ENCODE peak calls at places on chromosomes 13 and 19, in seven cellular contexts. K, I, F, H, M, Y and E are unnamed samples.
A peak's percentile ranks its signal among the peaks of the same experiment; 100 is the strongest.

GRCh38 chr13:31638577-31638976 is 100.7 kb upstream of the RXFP2 start:
- DNase-seq in F (no peak), Y (no peak), M (no peak), I (no peak), K (no peak), H (no peak), E (no peak)

GRCh38 chr19:7348587-7349230 is at the start of gene ARHGEF18:
- DNase-seq in I (no peak), M (no peak), Y (no peak), K (peak; percentile 59), F (no peak), H (no peak), E (no peak)

GRCh38 chr19:33906578-33907335 is 110.1 kb downstream of the KCTD15 start:
- DNase-seq in Y (peak; percentile 28), K (no peak), F (no peak), I (peak; percentile 74), H (peak; percentile 58), M (peak; percentile 6), E (no peak)

GRCh38 chr13:23609414-23610186 is 39.4 kb downstream of the TNFRSF19 start:
- DNase-seq in Y (no peak), F (peak; percentile 53), H (no peak), K (no peak), M (no peak), I (no peak), E (no peak)

GRCh38 chr13:103349664-103350063 is 283.4 kb upstream of the SLC10A2 start:
- DNase-seq in M (no peak), I (no peak), K (no peak), Y (no peak), H (no peak), F (no peak), E (no peak)

GRCh38 chr13:113021391-113021790 is 52.4 kb downstream of the MCF2L start:
- DNase-seq in M (no peak), H (no peak), K (no peak), F (no peak), Y (no peak), I (no peak), E (no peak)

GRCh38 chr13:97352815-97353214 is 81.2 kb upstream of the RAP2A start:
- DNase-seq in I (no peak), H (no peak), M (no peak), K (no peak), Y (no peak), F (no peak), E (no peak)

GRCh38 chr13:109628251-109628699 is 158.1 kb downstream of the IRS2 start:
- DNase-seq in K (no peak), F (no peak), H (no peak), M (no peak), Y (no peak), I (no peak), E (no peak)

GRCh38 chr13:22517544-22517943 is 663.2 kb upstream of the SGCG start:
- DNase-seq in K (no peak), M (no peak), H (peak; percentile 28), I (peak; percentile 35), F (no peak), Y (peak; percentile 27), E (no peak)

GRCh38 chr19:58562126-58563033 is 4.0 kb upstream of the UBE2M start:
- DNase-seq in K (no peak), Y (peak; percentile 27), H (peak; percentile 52), I (peak; percentile 78), F (no peak), M (no peak), E (no peak)

GRCh38 chr19:35037716-35038622 is 3.6 kb upstream of the HPN start:
- DNase-seq in F (no peak), H (no peak), K (peak; percentile 30), I (no peak), M (no peak), Y (no peak), E (no peak)

GRCh38 chr13:98853791-98854191 is 101.3 kb upstream of the SLC15A1 start:
- DNase-seq in H (no peak), K (peak; percentile 80), M (no peak), F (no peak), Y (no peak), I (no peak), E (no peak)

GRCh38 chr13:39455534-39456175 is 147.3 kb downstream of the LHFPL6 start:
- DNase-seq in M (no peak), I (no peak), H (no peak), F (no peak), K (no peak), Y (no peak), E (no peak)

GRCh38 chr13:24006520-24007248 is 109.4 kb upstream of the C1QTNF9B start:
- DNase-seq in H (no peak), I (peak; percentile 12), K (no peak), Y (no peak), M (no peak), F (no peak), E (no peak)

GRCh38 chr19:48795055-48795854 is 15.6 kb downstream of the BCAT2 start:
- DNase-seq in K (peak; percentile 76), Y (peak; percentile 95), I (peak; percentile 98), F (peak; percentile 87), H (peak; percentile 98), M (peak; percentile 79), E (peak; percentile 87)

GRCh38 chr13:106534844-106535551 is 464 bp downstream of the EFNB2 start:
- DNase-seq in I (peak; percentile 35), Y (peak; percentile 49), H (no peak), K (no peak), F (no peak), M (no peak), E (no peak)

GRCh38 chr13:79631260-79631659 is 150.3 kb downstream of the NDFIP2 start:
- DNase-seq in Y (peak; percentile 59), M (no peak), I (peak; percentile 12), F (peak; percentile 34), H (no peak), K (no peak), E (peak; percentile 59)

GRCh38 chr19:15381864-15382263 is 2.3 kb upstream of the AKAP8 start:
- DNase-seq in K (no peak), M (no peak), Y (no peak), I (no peak), H (no peak), F (no peak), E (no peak)

GRCh38 chr13:33186851-33187250 is 98.7 kb downstream of the STARD13 start:
- DNase-seq in H (no peak), F (no peak), I (peak; percentile 65), M (no peak), Y (no peak), K (no peak), E (no peak)

GRCh38 chr13:112619730-112620639 is 32.0 kb upstream of the TUBGCP3 start:
- DNase-seq in M (no peak), I (peak; percentile 85), F (peak; percentile 44), K (no peak), Y (peak; percentile 59), H (peak; percentile 93), E (peak; percentile 17)

GRCh38 chr13:28533049-28533436 is 38.1 kb upstream of the FLT1 start:
- DNase-seq in I (peak; percentile 34), M (no peak), H (no peak), K (no peak), Y (no peak), F (no peak), E (no peak)

GRCh38 chr19:18566953-18567352 is 4.7 kb upstream of the UBA52 start:
- DNase-seq in K (no peak), M (no peak), Y (no peak), I (no peak), H (no peak), F (no peak), E (no peak)

GRCh38 chr13:105346141-105346766 is 1189.2 kb downstream of the EFNB2 start:
- DNase-seq in Y (peak; percentile 46), H (no peak), K (no peak), F (no peak), M (peak; percentile 0), I (no peak), E (peak; percentile 69)

GRCh38 chr13:105342421-105342820 is 1193.0 kb downstream of the EFNB2 start:
- DNase-seq in H (no peak), K (no peak), F (no peak), I (no peak), Y (no peak), M (no peak), E (no peak)

GRCh38 chr13:105343134-105343806 is 1192.2 kb downstream of the EFNB2 start:
- DNase-seq in H (no peak), K (no peak), M (no peak), Y (no peak), I (no peak), F (no peak), E (no peak)

GRCh38 chr13:105341758-105342157 is 1193.7 kb downstream of the EFNB2 start:
- DNase-seq in Y (no peak), H (no peak), F (no peak), K (no peak), I (no peak), M (no peak), E (no peak)

DNA sequence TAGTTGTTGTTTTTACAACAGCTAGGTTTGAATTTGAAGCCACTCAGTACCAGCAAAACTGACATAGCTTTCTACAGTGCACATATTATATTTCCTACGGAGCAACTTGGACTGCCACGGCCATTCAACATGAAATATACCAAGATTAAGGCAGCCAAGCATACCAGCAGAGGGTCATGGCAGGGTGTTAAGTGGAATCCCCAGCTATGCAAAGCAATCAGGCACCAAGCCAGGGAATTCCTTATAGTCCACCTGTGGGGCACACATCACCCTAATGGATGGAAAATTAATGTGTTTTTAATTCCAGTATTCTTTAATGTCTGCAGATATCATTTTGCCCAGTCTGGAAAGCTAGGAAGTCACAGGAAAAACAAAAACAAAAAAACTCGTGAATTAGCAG is 1190.3 kb downstream of the EFNB2 start:
- DNase-seq in H (no peak), K (no peak), M (no peak), F (no peak), I (no peak), Y (no peak), E (no peak)
- TF ChIP-seq EZH2 in H (no peak), K (no peak), M (no peak), F (no peak), I (no peak), Y (no peak), E (no peak)

GRCh38 chr19:39499082-39499642 is 415 bp downstream of the DLL3 start:
- DNase-seq in M (no peak), F (no peak), I (peak; percentile 65), Y (peak; percentile 31), K (no peak), H (peak; percentile 62), E (no peak)
- TF ChIP-seq EZH2 in M (peak; percentile 77), F (no peak), I (peak; percentile 48), Y (peak; percentile 61), K (no peak), H (peak; percentile 84), E (no peak)

GRCh38 chr19:10744222-10744847 is 26.5 kb downstream of the DNM2 start:
- DNase-seq in F (no peak), Y (no peak), H (no peak), K (no peak), I (no peak), M (no peak), E (peak; percentile 50)
- TF ChIP-seq EZH2 in F (no peak), Y (no peak), H (no peak), K (no peak), I (no peak), M (no peak), E (no peak)

GRCh38 chr13:53321301-53321700 is 292.7 kb downstream of the OLFM4 start:
- DNase-seq in K (no peak), F (no peak), Y (no peak), I (no peak), H (no peak), M (no peak), E (no peak)
- TF ChIP-seq EZH2 in K (no peak), F (no peak), Y (no peak), I (no peak), H (no peak), M (no peak), E (no peak)

GRCh38 chr19:40216013-40216776 is 2.0 kb downstream of the TTC9B start:
- DNase-seq in Y (no peak), I (peak; percentile 32), K (no peak), H (no peak), F (no peak), M (no peak), E (no peak)
- TF ChIP-seq EZH2 in Y (no peak), I (no peak), K (no peak), H (no peak), F (no peak), M (no peak), E (no peak)